ENCODE peak calls at places on chromosomes 13 and 19, in eight cellular contexts. O, X, Z, U, G, C, K and D are unnamed samples.
A peak's percentile ranks its signal among the peaks of the same experiment; 100 is the strongest.

GRCh38 chr13:35469781-35470380 is 6.6 kb downstream of the MAB21L1 start:
- DNase-seq in G (no peak), K (no peak), U (no peak), Z (no peak), O (no peak), C (no peak), X (no peak), D (no peak)

GRCh38 chr13:79910869-79911540 is 429.9 kb downstream of the SPRY2 start:
- DNase-seq in K (no peak), Z (no peak), C (no peak), G (no peak), U (no peak), O (no peak), X (no peak), D (no peak)

GRCh38 chr19:36115453-36116343 is at the start of gene TBCB:
- DNase-seq in C (peak; percentile 19), G (peak; percentile 39), U (no peak), K (peak; percentile 83), O (no peak), X (peak; percentile 89), Z (peak; percentile 39), D (peak; percentile 78)

GRCh38 chr19:4830768-4831265 is 695 bp downstream of the TICAM1 start:
- DNase-seq in U (no peak), C (no peak), K (no peak), O (peak; percentile 39), G (no peak), X (no peak), Z (no peak), D (no peak)

GRCh38 chr13:91369432-91369831 is 21.9 kb downstream of the MIR17HG start:
- DNase-seq in Z (no peak), O (no peak), C (no peak), U (no peak), K (no peak), X (no peak), G (peak; percentile 17), D (no peak)

GRCh38 chr13:94114166-94114565 is 365.3 kb downstream of the DCT start:
- DNase-seq in G (no peak), Z (no peak), C (no peak), O (no peak), K (no peak), U (no peak), X (no peak), D (no peak)

GRCh38 chr19:3359850-3360493 is 6.4 kb upstream of the NFIC start:
- DNase-seq in X (no peak), O (peak; percentile 49), C (no peak), K (no peak), Z (no peak), G (no peak), U (no peak), D (no peak)

GRCh38 chr19:2550431-2551171 is 74.7 kb downstream of the GADD45B start:
- DNase-seq in K (peak; percentile 21), C (no peak), O (no peak), U (no peak), G (no peak), X (peak; percentile 39), Z (no peak), D (peak; percentile 86)

GRCh38 chr13:101640797-101641400 is 188.4 kb downstream of the ITGBL1 start:
- DNase-seq in G (peak; percentile 89), C (no peak), X (no peak), U (no peak), O (peak; percentile 81), Z (no peak), K (no peak), D (no peak)

GRCh38 chr19:45768644-45769053 is 403 bp downstream of the SIX5 start:
- DNase-seq in G (peak; percentile 65), X (peak; percentile 59), O (peak; percentile 65), K (peak; percentile 61), Z (peak; percentile 59), C (no peak), U (no peak), D (no peak)

GRCh38 chr13:84500016-84500415 is 617.7 kb upstream of the SLITRK1 start:
- DNase-seq in C (no peak), Z (no peak), U (no peak), X (no peak), O (no peak), K (no peak), G (no peak), D (no peak)

GRCh38 chr13:30457306-30457891 is 8.3 kb downstream of the HMGB1 start:
- DNase-seq in C (no peak), Z (no peak), K (no peak), G (no peak), O (no peak), U (no peak), X (no peak), D (no peak)

GRCh38 chr13:27306364-27306763 is 35.7 kb downstream of the RASL11A start:
- DNase-seq in Z (no peak), G (no peak), K (no peak), U (no peak), C (no peak), O (no peak), X (no peak), D (no peak)

GRCh38 chr19:37969695-37970094 is 62.7 kb downstream of the SIPA1L3 start:
- DNase-seq in C (no peak), X (no peak), G (peak; percentile 38), K (no peak), O (peak; percentile 66), U (no peak), Z (no peak), D (no peak)

GRCh38 chr19:30202060-30202600 is 170.1 kb upstream of the ZNF536 start:
- DNase-seq in C (no peak), U (no peak), Z (no peak), X (no peak), O (no peak), K (no peak), G (no peak), D (no peak)

GRCh38 chr19:6590458-6591319 is at the start of gene CD70:
- DNase-seq in K (no peak), Z (peak; percentile 19), O (peak; percentile 51), G (no peak), U (no peak), X (no peak), C (no peak), D (peak; percentile 55)

GRCh38 chr19:46637224-46637623 is 1.2 kb upstream of the GNG8 start:
- DNase-seq in X (no peak), K (no peak), U (no peak), G (no peak), Z (no peak), O (no peak), C (no peak), D (no peak)

GRCh38 chr13:109344552-109345157 is 441.7 kb downstream of the IRS2 start:
- DNase-seq in O (peak; percentile 58), X (no peak), U (no peak), Z (no peak), G (peak; percentile 64), K (no peak), C (no peak), D (no peak)

GRCh38 chr19:35142531-35143230 is 374 bp upstream of the FXYD7 start:
- DNase-seq in O (peak; percentile 43), K (peak; percentile 43), X (no peak), Z (peak; percentile 72), U (no peak), G (no peak), C (no peak), D (peak; percentile 84)

GRCh38 chr19:4589579-4590410 is 30.3 kb upstream of the SEMA6B start:
- DNase-seq in K (no peak), O (peak; percentile 22), U (no peak), X (no peak), G (no peak), Z (peak; percentile 56), C (no peak), D (peak; percentile 70)

GRCh38 chr13:95298169-95298940 is 2.9 kb downstream of the ABCC4 start:
- DNase-seq in O (peak; percentile 25), K (no peak), Z (no peak), X (peak; percentile 70), U (no peak), G (no peak), C (no peak), D (no peak)

GRCh38 chr13:112392719-112393118 is 16.6 kb downstream of the SPACA7 start:
- DNase-seq in X (no peak), Z (no peak), G (no peak), O (no peak), C (no peak), U (no peak), K (no peak), D (no peak)
- TF ChIP-seq CTCF in X (no peak), Z (no peak), G (no peak), O (no peak), C (no peak), U (no peak), K (no peak), D (no peak)

DNA sequence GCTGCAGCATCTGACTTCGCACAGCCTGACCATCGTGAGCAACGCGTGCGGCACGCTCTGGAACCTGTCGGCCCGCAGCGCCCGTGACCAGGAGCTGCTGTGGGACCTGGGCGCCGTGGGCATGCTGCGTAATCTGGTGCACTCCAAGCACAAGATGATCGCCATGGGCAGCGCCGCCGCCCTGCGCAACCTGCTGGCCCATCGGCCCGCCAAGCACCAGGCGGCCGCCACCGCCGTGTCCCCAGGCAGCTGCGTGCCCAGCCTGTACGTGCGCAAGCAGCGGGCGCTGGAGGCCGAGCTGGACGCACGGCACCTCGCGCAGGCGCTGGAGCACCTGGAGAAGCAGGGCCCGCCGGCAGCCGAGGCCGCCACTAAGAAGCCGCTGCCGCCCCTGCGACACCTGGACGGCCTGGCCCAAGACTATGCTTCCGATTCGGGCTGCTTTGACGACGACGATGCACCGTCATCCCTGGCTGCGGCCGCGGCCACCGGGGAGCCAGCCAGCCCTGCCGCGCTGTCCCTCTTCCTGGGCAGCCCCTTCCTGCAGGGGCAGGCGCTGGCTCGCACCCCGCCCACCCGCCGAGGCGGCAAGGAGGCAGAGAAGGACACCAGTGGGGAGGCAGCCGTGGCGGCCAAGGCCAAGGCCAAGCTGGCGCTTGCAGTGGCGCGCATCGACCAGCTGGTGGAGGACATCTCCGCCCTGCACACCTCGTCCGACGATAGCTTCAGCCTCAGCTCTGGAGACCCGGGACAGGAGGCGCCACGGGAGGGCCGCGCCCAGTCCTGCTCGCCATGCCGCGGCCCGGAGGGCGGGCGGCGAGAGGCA is 13.6 kb downstream of the C19orf25 start:
- DNase-seq in O (peak; percentile 79), C (no peak), X (no peak), U (no peak), G (peak; percentile 51), K (no peak), Z (no peak), D (peak; percentile 75)
- TF ChIP-seq CTCF in O (peak; percentile 52), C (no peak), X (peak; percentile 54), U (peak; percentile 15), G (peak; percentile 49), K (peak; percentile 39), Z (peak; percentile 42), D (peak; percentile 41)

DNA sequence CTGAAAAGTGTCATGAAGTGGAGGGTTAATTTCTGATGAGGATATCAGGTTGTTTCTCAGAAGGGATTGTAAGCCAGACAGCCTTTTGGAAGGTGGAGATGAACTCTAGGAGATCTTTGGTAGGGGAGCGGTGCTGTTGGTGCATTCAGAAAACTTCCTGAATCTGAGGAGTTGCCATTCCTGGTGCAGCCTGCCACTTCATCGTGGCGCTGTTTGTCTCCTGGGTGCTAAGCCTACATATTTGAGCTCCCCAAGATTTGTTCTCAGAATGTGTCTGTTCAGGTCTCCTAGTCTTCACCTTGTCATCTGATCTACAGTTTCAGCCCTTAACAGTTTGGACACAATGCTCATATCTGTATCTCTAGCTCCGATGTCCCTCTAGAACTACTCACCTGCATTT is 285.6 kb downstream of the MTUS2 start:
- DNase-seq in X (no peak), K (no peak), G (no peak), Z (no peak), C (no peak), O (no peak), U (no peak), D (no peak)
- TF ChIP-seq CTCF in X (no peak), K (no peak), G (no peak), Z (peak; percentile 37), C (no peak), O (no peak), U (no peak), D (no peak)

GRCh38 chr19:10872551-10873107 is 1.3 kb downstream of the CARM1 start:
- DNase-seq in U (no peak), G (no peak), C (no peak), X (no peak), O (no peak), Z (no peak), K (no peak), D (no peak)
- TF ChIP-seq CTCF in U (no peak), G (no peak), C (no peak), X (no peak), O (no peak), Z (no peak), K (no peak), D (no peak)